ENCODE peak calls at places on chromosomes 6 and 20, in six cellular contexts. R, M, C, W, A and P are unnamed samples.

GRCh38 chr6:41529049-41529448 is 17.1 kb upstream of the FOXP4 start:
- DNase-seq in R (no peak), M (no peak), C (no peak), W (no peak), A (no peak), P (no peak)

GRCh38 chr6:135008941-135009290 is 45.7 kb downstream of the HBS1L start:
- DNase-seq in R (no peak), M (no peak), C (no peak), W (no peak), A (no peak), P (no peak)

GRCh38 chr6:14635195-14635594 is 517.6 kb downstream of the CD83 start:
- DNase-seq in R (peak), M (no peak), C (peak), W (no peak), A (no peak), P (no peak)

GRCh38 chr6:26394289-26394688 is 7.8 kb upstream of the BTN3A1 start:
- DNase-seq in R (peak), M (no peak), C (no peak), W (no peak), A (peak), P (no peak)

GRCh38 chr6:136969433-136969832 is 47.3 kb downstream of the SLC35D3 start:
- DNase-seq in R (peak), M (no peak), C (no peak), W (no peak), A (no peak), P (no peak)

GRCh38 chr20:56504373-56505005 is 20.1 kb upstream of the FAM209A start:
- DNase-seq in R (no peak), M (no peak), C (no peak), W (no peak), A (no peak), P (no peak)

GRCh38 chr6:72206606-72207005 is 320.3 kb downstream of the RIMS1 start:
- DNase-seq in R (no peak), M (no peak), C (no peak), W (no peak), A (no peak), P (no peak)

GRCh38 chr20:36761125-36761524 is 12.4 kb downstream of the DSN1 start:
- DNase-seq in R (no peak), M (no peak), C (no peak), W (no peak), A (peak), P (no peak)

GRCh38 chr6:170297577-170298330 is 6.9 kb upstream of the DLL1 start:
- DNase-seq in R (no peak), M (no peak), C (no peak), W (no peak), A (no peak), P (no peak)

GRCh38 chr6:15504040-15504491 is 158.8 kb downstream of the DTNBP1 start:
- DNase-seq in R (no peak), M (peak), C (peak), W (peak), A (no peak), P (no peak)

GRCh38 chr20:22775671-22776139 is 191.3 kb upstream of the FOXA2 start:
- DNase-seq in R (no peak), M (no peak), C (no peak), W (no peak), A (peak), P (no peak)

GRCh38 chr6:30508890-30509736 is 19.8 kb downstream of the HLA-E start:
- DNase-seq in R (no peak), M (no peak), C (no peak), W (no peak), A (no peak), P (no peak)

GRCh38 chr20:63216849-63217471 is 1.0 kb upstream of the YTHDF1 start:
- DNase-seq in R (no peak), M (no peak), C (no peak), W (no peak), A (no peak), P (no peak)

GRCh38 chr6:138467901-138468300 is 31.4 kb downstream of the NHSL1 start:
- DNase-seq in R (no peak), M (no peak), C (no peak), W (no peak), A (no peak), P (no peak)

GRCh38 chr20:15613530-15613929 is 959.7 kb downstream of the KIF16B start:
- DNase-seq in R (peak), M (no peak), C (no peak), W (peak), A (no peak), P (no peak)

GRCh38 chr6:143405381-143406154 is 44.9 kb downstream of the ADAT2 start:
- DNase-seq in R (no peak), M (no peak), C (no peak), W (no peak), A (no peak), P (no peak)

GRCh38 chr6:92124126-92124525 is 1295.2 kb downstream of the EPHA7 start:
- DNase-seq in R (no peak), M (no peak), C (no peak), W (no peak), A (no peak), P (no peak)

GRCh38 chr20:59258103-59258705 is 42.2 kb upstream of the EDN3 start:
- DNase-seq in R (no peak), M (no peak), C (no peak), W (no peak), A (no peak), P (no peak)

GRCh38 chr20:47655635-47656034 is 129.6 kb downstream of the SULF2 start:
- DNase-seq in R (no peak), M (no peak), C (no peak), W (no peak), A (no peak), P (no peak)

GRCh38 chr6:169370054-169370453 is 116.4 kb upstream of the THBS2 start:
- DNase-seq in R (no peak), M (peak), C (no peak), W (no peak), A (no peak), P (no peak)

GRCh38 chr6:44265003-44265842 is at the start of gene NFKBIE:
- DNase-seq in R (peak), M (peak), C (peak), W (peak), A (peak), P (peak)

GRCh38 chr6:44264154-44265002 is 973 bp downstream of the NFKBIE start:
- DNase-seq in R (peak), M (no peak), C (peak), W (peak), A (no peak), P (no peak)

GRCh38 chr6:44267252-44267651 is 1.9 kb upstream of the NFKBIE start:
- DNase-seq in R (no peak), M (no peak), C (peak), W (no peak), A (no peak), P (no peak)

GRCh38 chr6:44266347-44266746 is 996 bp upstream of the NFKBIE start:
- DNase-seq in R (no peak), M (no peak), C (peak), W (no peak), A (no peak), P (no peak)

GRCh38 chr6:44265843-44266233 is 487 bp upstream of the NFKBIE start:
- DNase-seq in R (no peak), M (no peak), C (peak), W (no peak), A (no peak), P (no peak)
- H3K4me3 ChIP-seq in R (peak), M (peak), C (peak), W (no peak), A (peak), P (peak)

DNA sequence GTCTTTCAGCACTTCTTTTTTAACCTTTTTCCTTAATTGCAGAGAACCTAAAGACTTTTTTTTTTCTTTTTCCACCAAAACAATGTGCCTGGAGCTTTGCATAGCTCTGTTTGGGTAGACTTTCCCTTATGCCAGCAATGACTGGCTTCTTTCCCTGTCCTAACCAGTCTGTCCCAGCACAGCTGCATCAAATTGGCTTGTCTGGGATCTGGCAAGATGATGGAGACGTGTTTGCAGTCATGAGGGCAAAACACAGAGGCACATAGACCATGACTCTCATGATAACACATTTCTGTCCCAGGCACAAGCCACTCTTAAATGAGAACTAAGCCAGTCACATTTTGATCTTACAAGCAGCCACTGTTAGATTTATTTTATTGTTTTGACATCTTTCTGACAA is 16.5 kb downstream of the HEY2 start:
- DNase-seq in R (no peak), M (no peak), C (no peak), W (no peak), A (no peak), P (no peak)
- TF ChIP-seq CTCF in R (no peak), M (no peak), C (no peak), W (no peak), A (no peak), P (no peak)

GRCh38 chr6:47308223-47308567 is 1.5 kb downstream of the TNFRSF21 start:
- DNase-seq in R (no peak), M (no peak), C (no peak), W (no peak), A (no peak), P (no peak)
- H3K4me3 ChIP-seq in R (peak), M (peak), C (peak), W (peak), A (peak), P (peak)

GRCh38 chr6:157203764-157204163 is 119.6 kb downstream of the TMEM242 start:
- DNase-seq in R (no peak), M (no peak), C (no peak), W (no peak), A (no peak), P (no peak)
- TF ChIP-seq CTCF in R (no peak), M (no peak), C (no peak), W (no peak), A (no peak), P (no peak)

GRCh38 chr6:71028236-71028876 is 71.5 kb upstream of the B3GAT2 start:
- DNase-seq in R (no peak), M (no peak), C (no peak), W (no peak), A (no peak), P (no peak)
- H3K4me3 ChIP-seq in R (no peak), M (no peak), C (no peak), W (no peak), A (no peak), P (no peak)

DNA sequence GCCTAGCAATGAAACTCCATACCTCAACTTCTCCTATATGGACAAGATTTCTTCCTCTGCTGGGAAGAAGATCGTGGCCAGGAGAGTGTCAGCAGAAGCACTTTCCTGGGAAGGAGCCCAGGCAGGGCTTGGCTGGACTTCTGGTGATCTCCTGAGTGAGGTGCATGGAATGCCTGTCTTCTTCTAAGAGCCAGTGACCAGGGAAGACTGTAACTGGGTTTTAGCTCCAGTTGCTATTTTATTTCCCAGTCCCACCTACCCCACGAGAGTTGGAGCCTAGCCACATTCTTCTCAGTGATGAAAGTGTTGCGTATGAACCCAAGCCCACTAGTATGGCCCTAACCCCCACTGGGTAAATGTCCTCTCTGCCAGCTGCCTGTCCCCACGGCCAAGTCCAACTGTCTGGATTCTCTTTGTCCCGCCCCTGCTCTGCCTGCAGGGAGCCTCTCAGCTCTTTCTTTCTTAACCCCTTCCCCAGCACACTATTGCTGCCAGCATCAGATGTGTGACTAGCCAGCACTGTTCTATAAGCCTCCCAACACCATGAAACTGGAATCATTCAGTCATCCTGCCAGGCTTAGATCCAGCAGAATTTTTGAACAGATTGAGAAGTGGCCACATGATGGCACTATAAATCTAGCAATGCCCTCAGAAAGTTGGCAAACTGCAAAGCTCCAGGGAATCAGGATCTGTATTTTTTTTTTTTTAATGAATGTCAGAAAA is 69.8 kb upstream of the FAM184A start:
- DNase-seq in R (no peak), M (no peak), C (no peak), W (peak), A (peak), P (no peak)
- TF ChIP-seq CTCF in R (peak), M (peak), C (no peak), W (peak), A (peak), P (peak)

DNA sequence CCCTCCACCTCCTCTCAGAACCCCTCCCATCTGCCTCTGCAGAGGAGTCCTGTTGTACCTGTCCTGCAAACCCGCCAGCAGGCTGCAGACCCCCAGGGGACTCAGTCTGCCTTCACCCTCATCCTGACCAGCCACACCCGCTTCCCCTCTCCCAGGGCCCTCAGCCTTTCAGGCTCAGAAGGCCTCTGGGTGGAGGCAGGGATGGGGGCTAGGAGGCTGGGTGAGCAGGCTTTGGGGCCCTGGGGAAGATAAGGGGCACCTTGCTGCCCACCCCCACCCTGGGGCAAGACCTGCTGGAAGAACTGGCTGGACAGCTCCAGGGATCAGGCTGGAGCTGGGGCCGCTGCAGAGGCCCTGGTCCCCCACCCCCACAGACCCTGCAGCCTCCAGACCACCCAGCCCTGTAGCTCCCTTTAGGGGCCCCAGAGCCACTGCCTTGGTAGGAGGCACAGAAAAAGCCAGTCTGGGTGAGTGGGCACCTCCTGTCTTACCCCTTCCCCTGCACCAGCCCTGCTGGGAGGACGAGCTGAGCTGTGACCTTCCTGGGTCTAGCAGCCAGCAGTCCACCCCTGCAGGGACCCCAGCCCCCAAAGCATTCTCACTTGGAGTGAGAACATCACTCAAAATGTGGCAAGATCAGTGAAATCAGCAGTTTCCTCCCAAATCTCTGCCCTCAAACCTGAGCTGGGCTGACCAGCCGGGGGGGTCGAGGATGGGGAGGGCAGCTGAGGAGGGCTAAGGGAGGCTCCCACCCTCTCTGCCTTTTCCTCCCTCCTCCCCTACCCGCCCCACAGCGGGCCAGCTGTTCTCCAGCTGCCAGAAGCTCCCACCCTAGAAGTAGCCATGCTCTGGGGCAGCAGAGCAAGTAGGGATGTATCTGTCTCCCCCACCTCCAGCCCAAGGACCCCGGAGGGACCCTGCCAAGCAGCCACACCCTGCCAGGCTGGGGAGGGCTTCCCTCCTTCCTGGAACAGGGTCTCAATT is 5.0 kb downstream of the TEAD3 start:
- DNase-seq in R (no peak), M (no peak), C (no peak), W (no peak), A (no peak), P (no peak)
- H3K4me3 ChIP-seq in R (peak), M (no peak), C (no peak), W (no peak), A (no peak), P (peak)